ENCODE peak calls at places on chromosomes 7 and 10, in seven cellular contexts. M, X, Q, B, U, C and K are unnamed samples.

GRCh38 chr10:57925045-57925444 is 342.6 kb downstream of the IPMK start:
- DNase-seq in M (no peak), X (no peak), Q (no peak), B (no peak), U (peak), C (no peak), K (no peak)

GRCh38 chr10:119449760-119450461 is 92.6 kb downstream of the RGS10 start:
- DNase-seq in M (no peak), X (peak), Q (no peak), B (peak), U (peak), C (peak), K (peak)

GRCh38 chr7:99752354-99752753 is 17.4 kb upstream of the CYP3A7 start:
- DNase-seq in M (no peak), X (peak), Q (no peak), B (peak), U (peak), C (no peak), K (no peak)

GRCh38 chr7:40527723-40528122 is 392.9 kb downstream of the SUGCT start:
- DNase-seq in M (no peak), X (no peak), Q (no peak), B (no peak), U (no peak), C (no peak), K (no peak)

GRCh38 chr7:79610905-79611304 is 157.4 kb upstream of the MAGI2 start:
- DNase-seq in M (peak), X (peak), Q (no peak), B (no peak), U (no peak), C (no peak), K (no peak)

GRCh38 chr7:1647961-1648631 is 22.0 kb upstream of the ELFN1 start:
- DNase-seq in M (no peak), X (no peak), Q (no peak), B (no peak), U (no peak), C (no peak), K (no peak)

GRCh38 chr7:155495440-155496248 is 37.7 kb downstream of the EN2 start:
- DNase-seq in M (no peak), X (no peak), Q (no peak), B (no peak), U (no peak), C (no peak), K (no peak)

GRCh38 chr7:45007571-45008328 is 7.7 kb downstream of the CCM2 start:
- DNase-seq in M (no peak), X (no peak), Q (no peak), B (no peak), U (no peak), C (no peak), K (no peak)

GRCh38 chr10:71771821-71772617 is 1.3 kb downstream of the VSIR start:
- DNase-seq in M (no peak), X (peak), Q (no peak), B (peak), U (peak), C (peak), K (no peak)

GRCh38 chr10:47260505-47261111 is 39.4 kb upstream of the GDF10 start:
- DNase-seq in M (peak), X (no peak), Q (no peak), B (no peak), U (no peak), C (peak), K (no peak)

GRCh38 chr10:27223964-27224363 is 16.6 kb downstream of the ACBD5 start:
- DNase-seq in M (peak), X (peak), Q (no peak), B (peak), U (peak), C (peak), K (peak)

GRCh38 chr7:36802459-36802858 is 78.2 kb upstream of the AOAH start:
- DNase-seq in M (no peak), X (no peak), Q (no peak), B (no peak), U (no peak), C (no peak), K (no peak)

GRCh38 chr10:132571565-132572544 is 34.3 kb downstream of the INPP5A start:
- DNase-seq in M (peak), X (peak), Q (peak), B (peak), U (peak), C (peak), K (peak)

GRCh38 chr7:55365103-55365679 is at the start of gene LANCL2:
- DNase-seq in M (peak), X (peak), Q (no peak), B (peak), U (peak), C (no peak), K (peak)

GRCh38 chr10:3400368-3400767 is 227.8 kb upstream of the PITRM1 start:
- DNase-seq in M (no peak), X (peak), Q (no peak), B (peak), U (no peak), C (no peak), K (no peak)

GRCh38 chr7:27143022-27143949 is at the start of gene HOXA5:
- DNase-seq in M (peak), X (peak), Q (peak), B (peak), U (no peak), C (peak), K (no peak)

GRCh38 chr10:80196270-80196949 is 8.9 kb downstream of the ANXA11 start:
- DNase-seq in M (no peak), X (no peak), Q (no peak), B (no peak), U (peak), C (no peak), K (no peak)

GRCh38 chr7:27095897-27096755 is at the start of gene HOXA1:
- DNase-seq in M (peak), X (peak), Q (no peak), B (peak), U (peak), C (peak), K (peak)

GRCh38 chr10:96360766-96361165 is 2.0 kb upstream of the OPALIN start:
- DNase-seq in M (no peak), X (no peak), Q (no peak), B (no peak), U (no peak), C (no peak), K (no peak)

GRCh38 chr10:13769926-13770325 is 183.2 kb downstream of the PRPF18 start:
- DNase-seq in M (no peak), X (peak), Q (no peak), B (peak), U (peak), C (no peak), K (peak)

GRCh38 chr10:19839090-19839489 is 22.9 kb downstream of the PLXDC2 start:
- DNase-seq in M (no peak), X (no peak), Q (no peak), B (no peak), U (no peak), C (no peak), K (no peak)

GRCh38 chr7:95491634-95492314 is 6.0 kb downstream of the ASB4 start:
- DNase-seq in M (no peak), X (peak), Q (no peak), B (no peak), U (peak), C (peak), K (no peak)

GRCh38 chr10:116158036-116158435 is 115.0 kb downstream of the GFRA1 start:
- DNase-seq in M (no peak), X (no peak), Q (no peak), B (no peak), U (no peak), C (no peak), K (no peak)

GRCh38 chr10:9957352-9957751 is 1060.3 kb upstream of the CELF2 start:
- DNase-seq in M (no peak), X (peak), Q (no peak), B (peak), U (no peak), C (peak), K (no peak)

GRCh38 chr10:43041422-43042342 is 35.2 kb upstream of the RET start:
- DNase-seq in M (no peak), X (no peak), Q (no peak), B (no peak), U (no peak), C (no peak), K (no peak)

GRCh38 chr7:90740364-90740763 is 144.2 kb downstream of the CDK14 start:
- DNase-seq in M (no peak), X (no peak), Q (no peak), B (no peak), U (no peak), C (no peak), K (peak)

GRCh38 chr10:63518690-63519288 is 2.4 kb upstream of the REEP3 start:
- DNase-seq in M (no peak), X (no peak), Q (no peak), B (no peak), U (no peak), C (no peak), K (no peak)

GRCh38 chr7:98869374-98870070 is at the start of gene TMEM130:
- DNase-seq in M (peak), X (no peak), Q (no peak), B (no peak), U (no peak), C (no peak), K (no peak)

GRCh38 chr10:75428434-75429158 is 2.8 kb upstream of the LRMDA start:
- DNase-seq in M (no peak), X (peak), Q (no peak), B (no peak), U (peak), C (no peak), K (no peak)

GRCh38 chr7:143388051-143388450 is 6.9 kb downstream of the ZYX start:
- DNase-seq in M (no peak), X (no peak), Q (no peak), B (no peak), U (no peak), C (no peak), K (no peak)

GRCh38 chr7:143389316-143390097 is 8.4 kb downstream of the ZYX start:
- DNase-seq in M (no peak), X (no peak), Q (no peak), B (no peak), U (no peak), C (no peak), K (no peak)

GRCh38 chr7:143385891-143386781 is 5.0 kb downstream of the ZYX start:
- DNase-seq in M (no peak), X (no peak), Q (no peak), B (no peak), U (no peak), C (no peak), K (no peak)

GRCh38 chr7:143388491-143389101 is 7.5 kb downstream of the ZYX start:
- DNase-seq in M (no peak), X (no peak), Q (no peak), B (no peak), U (no peak), C (no peak), K (no peak)

GRCh38 chr7:143387156-143387975 is 6.2 kb downstream of the ZYX start:
- DNase-seq in M (peak), X (no peak), Q (no peak), B (no peak), U (no peak), C (no peak), K (no peak)
- H3K4me2 ChIP-seq in M (no peak), X (peak), Q (no peak), B (no peak), U (no peak), C (no peak), K (no peak)

GRCh38 chr7:141072548-141073172 is 1.2 kb upstream of the TMEM178B start:
- DNase-seq in M (peak), X (peak), Q (no peak), B (peak), U (peak), C (peak), K (no peak)

GRCh38 chr7:141073641-141074161 is at the start of gene TMEM178B:
- DNase-seq in M (peak), X (no peak), Q (no peak), B (no peak), U (peak), C (peak), K (no peak)

GRCh38 chr7:141073173-141073640 is 657 bp upstream of the TMEM178B start:
- DNase-seq in M (peak), X (peak), Q (no peak), B (peak), U (peak), C (peak), K (no peak)

GRCh38 chr7:141071260-141071854 is 2.5 kb upstream of the TMEM178B start:
- DNase-seq in M (peak), X (no peak), Q (peak), B (peak), U (peak), C (peak), K (peak)

DNA sequence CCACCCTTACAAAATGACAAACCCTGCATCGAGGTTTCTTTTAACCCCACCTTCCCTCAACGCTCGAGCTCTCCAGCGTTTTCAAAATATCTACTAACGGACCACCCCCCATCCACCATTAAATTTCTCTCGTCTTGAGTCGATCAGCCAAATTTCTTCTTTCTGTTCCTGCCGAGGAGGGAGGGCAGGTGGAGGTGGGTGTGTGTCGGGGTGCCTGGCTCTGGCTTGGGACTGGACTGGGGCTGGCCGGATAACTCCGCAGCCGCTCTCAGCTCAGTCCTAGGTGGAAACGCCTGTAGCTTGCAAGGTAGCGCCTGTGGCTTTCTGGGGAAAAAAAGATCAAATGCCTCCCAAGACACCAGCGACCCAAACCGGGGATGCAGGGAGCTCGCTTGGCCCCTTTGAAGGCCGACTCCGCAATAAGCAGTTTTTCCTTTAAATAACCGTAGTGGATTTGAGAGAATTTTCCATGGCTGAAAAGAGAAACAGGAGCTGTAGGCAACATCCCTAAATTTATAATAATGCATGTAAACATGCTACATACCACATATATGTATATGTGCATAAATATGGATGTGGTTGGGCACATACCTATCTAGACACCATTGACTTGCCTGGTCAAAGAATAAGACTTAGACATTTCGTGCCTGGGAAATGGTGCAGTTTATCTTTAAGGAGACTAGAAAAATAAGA is 1.9 kb upstream of the TMEM178B start:
- DNase-seq in M (peak), X (no peak), Q (no peak), B (no peak), U (no peak), C (peak), K (no peak)
- H3K9ac ChIP-seq in M (no peak), X (peak), Q (no peak), B (no peak), U (no peak), C (peak), K (no peak)

DNA sequence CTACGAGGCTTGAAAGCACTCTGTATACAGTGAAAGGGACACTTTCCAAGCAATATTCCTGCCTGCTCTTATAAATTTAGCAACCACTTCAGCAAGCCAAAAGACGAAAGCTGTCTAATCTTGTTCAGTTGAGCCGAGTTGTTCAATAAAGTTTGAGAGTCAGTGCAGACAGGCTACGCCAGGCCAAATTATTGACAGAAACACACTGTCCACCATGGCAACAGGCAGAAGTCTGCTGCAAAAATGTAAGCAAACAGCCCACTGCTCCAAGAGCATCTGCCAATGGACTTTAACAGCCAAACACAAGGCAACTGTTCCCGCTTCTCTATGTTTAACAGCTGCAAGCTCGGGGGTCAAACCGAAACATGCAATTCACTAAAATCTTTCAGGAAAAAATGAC is 85.7 kb downstream of the GLI3 start:
- DNase-seq in M (no peak), X (peak), Q (no peak), B (peak), U (no peak), C (no peak), K (no peak)
- H3K4me2 ChIP-seq in M (peak), X (no peak), Q (no peak), B (peak), U (no peak), C (no peak), K (no peak)

DNA sequence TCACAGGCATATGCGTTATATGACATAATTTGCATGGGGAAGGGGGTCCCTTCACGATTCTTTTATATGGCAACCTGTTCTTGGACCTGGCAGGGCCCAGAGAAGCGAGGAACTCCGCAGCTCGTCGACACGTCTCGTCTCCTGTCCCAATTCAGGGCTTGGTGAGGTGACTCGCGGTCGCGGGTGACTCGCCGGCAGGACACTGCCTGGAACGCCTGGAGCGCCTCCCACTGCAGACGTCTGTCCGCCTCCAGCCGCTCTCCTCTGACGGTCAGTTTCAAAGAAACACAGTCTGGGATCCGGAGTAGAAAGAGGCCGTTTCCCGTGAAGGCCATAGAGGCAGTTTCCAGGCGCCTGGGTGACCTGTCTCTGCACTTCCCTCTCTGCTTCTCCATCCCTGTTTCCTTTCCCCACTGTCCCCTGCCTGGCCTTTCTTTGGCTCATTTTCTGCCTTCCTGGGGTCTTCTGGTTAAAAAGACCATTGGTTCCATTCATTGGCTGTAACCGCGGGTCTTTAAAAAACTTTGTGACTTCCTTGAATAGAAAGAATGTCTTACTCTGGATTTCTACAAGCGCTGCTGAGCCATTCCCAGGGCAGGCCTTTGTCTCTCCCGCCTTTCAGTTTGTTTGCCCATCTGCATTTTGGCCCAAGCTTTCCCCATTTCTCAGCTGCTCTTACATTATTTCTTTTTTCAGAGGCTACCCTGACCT is 1.2 kb downstream of the UPP1 start:
- DNase-seq in M (peak), X (peak), Q (no peak), B (peak), U (peak), C (peak), K (no peak)
- H3K9ac ChIP-seq in M (no peak), X (peak), Q (peak), B (peak), U (peak), C (peak), K (no peak)

DNA sequence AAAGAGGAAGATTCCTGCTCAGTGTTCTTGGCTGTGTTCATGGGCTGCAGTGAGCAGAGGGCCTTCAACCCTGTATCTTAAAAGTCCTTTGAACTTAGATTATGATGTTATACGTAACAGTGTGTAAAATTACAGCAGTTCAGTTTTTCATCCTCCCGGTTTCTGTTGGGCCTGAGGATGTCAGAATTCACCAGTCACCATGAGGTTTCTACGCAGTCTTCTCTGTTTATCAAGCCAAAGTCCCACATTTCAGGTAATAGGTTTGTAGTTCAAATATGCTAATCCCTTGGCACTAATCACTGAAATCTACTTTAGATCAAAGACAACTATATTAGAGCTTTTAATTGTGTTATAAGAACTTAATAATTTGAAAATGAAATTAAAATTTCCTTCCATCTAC is 24.9 kb downstream of the PLEKHA8 start:
- DNase-seq in M (no peak), X (no peak), Q (no peak), B (no peak), U (no peak), C (no peak), K (no peak)
- H3K4me2 ChIP-seq in M (no peak), X (no peak), Q (no peak), B (no peak), U (no peak), C (no peak), K (no peak)

GRCh38 chr10:103789771-103790201 is 65.6 kb downstream of the SH3PXD2A start:
- DNase-seq in M (no peak), X (no peak), Q (no peak), B (no peak), U (peak), C (no peak), K (no peak)

GRCh38 chr10:103791291-103791690 is 64.1 kb downstream of the SH3PXD2A start:
- DNase-seq in M (no peak), X (no peak), Q (no peak), B (no peak), U (no peak), C (no peak), K (no peak)

GRCh38 chr10:103787251-103787816 is 68.0 kb downstream of the SH3PXD2A start:
- DNase-seq in M (no peak), X (no peak), Q (no peak), B (no peak), U (no peak), C (no peak), K (no peak)

GRCh38 chr10:103790580-103790979 is 64.8 kb downstream of the SH3PXD2A start:
- DNase-seq in M (no peak), X (no peak), Q (no peak), B (no peak), U (no peak), C (no peak), K (no peak)

DNA sequence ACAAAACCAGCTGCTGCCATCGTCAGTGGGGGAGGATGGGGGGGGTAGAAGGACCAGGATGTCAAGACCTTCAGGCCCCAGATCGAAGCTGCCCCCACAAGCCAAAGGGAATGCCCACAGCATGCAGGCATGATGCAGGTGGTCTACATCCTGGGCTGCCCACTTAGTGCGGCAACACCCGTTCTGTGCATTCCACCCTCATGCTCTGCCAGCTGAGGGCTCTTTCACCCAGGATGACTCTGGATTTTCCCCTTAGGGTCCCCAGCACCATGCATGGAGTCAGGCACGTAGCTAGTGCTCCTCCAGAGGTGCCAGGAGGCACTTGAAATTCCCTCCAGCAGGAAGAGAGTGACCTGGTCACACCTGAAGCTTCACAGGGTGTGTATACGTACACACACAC is 66.2 kb downstream of the SH3PXD2A start:
- DNase-seq in M (no peak), X (no peak), Q (no peak), B (no peak), U (no peak), C (no peak), K (no peak)
- H3K9ac ChIP-seq in M (no peak), X (no peak), Q (no peak), B (no peak), U (no peak), C (no peak), K (no peak)